ENCODE peak calls at places on chromosomes 6 and 20, in five cellular contexts. A is NCI-H774; C is colonic mucosa; R is A172; L is naive thymus-derived CD8-positive, alpha-beta T cell. P is an unnamed sample.
A peak's percentile ranks its signal among the peaks of the same experiment; 100 is the strongest.

GRCh38 chr6:78505178-78505577 is 362.2 kb upstream of the IRAK1BP1 start:
- DNase-seq in L (no peak), C (no peak), R (peak; percentile 11), A (peak; percentile 50), P (no peak)

GRCh38 chr6:114063956-114064355 is 93.0 kb upstream of the HDAC2 start:
- DNase-seq in L (no peak), A (no peak), R (no peak), C (no peak), P (no peak)

GRCh38 chr6:166640342-166641043 is 13.4 kb upstream of the RPS6KA2 start:
- DNase-seq in L (no peak), C (no peak), A (no peak), R (no peak), P (no peak)

GRCh38 chr6:155327326-155328073 is 13.2 kb upstream of the TFB1M start:
- DNase-seq in L (peak; percentile 55), C (peak; percentile 63), A (peak; percentile 73), R (peak; percentile 55), P (no peak)

GRCh38 chr6:43299338-43300293 is 1.6 kb downstream of the SLC22A7 start:
- DNase-seq in R (no peak), C (no peak), A (no peak), L (no peak), P (no peak)

GRCh38 chr20:44839481-44839880 is 29.1 kb upstream of the RIMS4 start:
- DNase-seq in R (no peak), A (no peak), C (no peak), L (no peak), P (no peak)

GRCh38 chr6:153167907-153168306 is 36.8 kb upstream of the RGS17 start:
- DNase-seq in A (no peak), R (no peak), C (no peak), L (no peak), P (no peak)

GRCh38 chr6:83411731-83412130 is 19.1 kb downstream of the ME1 start:
- DNase-seq in A (no peak), C (no peak), L (no peak), R (no peak), P (no peak)

GRCh38 chr6:35441642-35442041 is 10.5 kb upstream of the FANCE start:
- DNase-seq in A (no peak), L (no peak), R (no peak), C (no peak), P (no peak)

GRCh38 chr6:19301980-19302379 is 535.2 kb upstream of the ID4 start:
- DNase-seq in L (no peak), R (peak; percentile 6), A (no peak), C (no peak), P (no peak)

GRCh38 chr6:5034736-5035135 is 30.9 kb upstream of the RPP40 start:
- DNase-seq in A (no peak), L (no peak), C (no peak), R (no peak), P (no peak)

GRCh38 chr20:44911264-44911921 is 1.5 kb downstream of the PABPC1L start:
- DNase-seq in A (no peak), R (peak; percentile 51), C (peak; percentile 85), L (peak; percentile 12), P (no peak)

GRCh38 chr6:2734517-2735076 is 16.1 kb downstream of the MYLK4 start:
- DNase-seq in L (no peak), R (no peak), A (no peak), C (no peak), P (no peak)

GRCh38 chr6:168418151-168418551 is 22.8 kb upstream of the SMOC2 start:
- DNase-seq in R (no peak), C (no peak), L (no peak), A (no peak), P (no peak)

GRCh38 chr6:123118811-123119210 is 122.8 kb downstream of the CLVS2 start:
- DNase-seq in L (no peak), R (no peak), C (no peak), A (peak; percentile 60), P (no peak)

GRCh38 chr6:155880905-155881304 is 425.3 kb upstream of the NOX3 start:
- DNase-seq in L (no peak), C (no peak), A (no peak), R (peak; percentile 27), P (no peak)

GRCh38 chr6:106692823-106693216 is 63.4 kb downstream of the QRSL1 start:
- DNase-seq in A (no peak), L (no peak), R (peak; percentile 5), C (no peak), P (no peak)

GRCh38 chr6:139364302-139364981 is 10.0 kb downstream of the CITED2 start:
- DNase-seq in L (no peak), R (peak; percentile 75), A (peak; percentile 57), C (no peak), P (peak; percentile 24)

GRCh38 chr6:130070306-130070705 is 51.9 kb downstream of the L3MBTL3 start:
- DNase-seq in C (no peak), L (no peak), R (no peak), A (no peak), P (no peak)

GRCh38 chr20:32359633-32360332 is 1.7 kb downstream of the ASXL1 start:
- DNase-seq in C (peak; percentile 42), A (no peak), R (no peak), L (peak; percentile 14), P (no peak)

GRCh38 chr20:37418591-37418990 is 72.7 kb downstream of the SRC start:
- DNase-seq in C (no peak), R (no peak), A (no peak), L (no peak), P (no peak)

GRCh38 chr6:135231469-135231844 is 50.3 kb downstream of the MYB start:
- DNase-seq in R (no peak), A (no peak), L (no peak), C (peak; percentile 53), P (no peak)

GRCh38 chr6:113171882-113172281 is 685.3 kb upstream of the MARCKS start:
- DNase-seq in A (peak; percentile 22), C (no peak), R (no peak), L (no peak), P (no peak)

GRCh38 chr6:125812394-125813231 is 21.9 kb downstream of the NCOA7 start:
- DNase-seq in L (no peak), C (no peak), A (no peak), R (peak; percentile 90), P (no peak)

GRCh38 chr6:8674088-8674487 is 238.7 kb upstream of the SLC35B3 start:
- DNase-seq in R (no peak), L (no peak), C (no peak), A (no peak), P (peak; percentile 1)

GRCh38 chr20:50372770-50373088 is 137.5 kb upstream of the PTPN1 start:
- DNase-seq in R (peak; percentile 80), L (no peak), C (no peak), A (no peak), P (no peak)

GRCh38 chr6:27812078-27812804 is 100.0 kb downstream of the OR2B2 start:
- DNase-seq in L (no peak), C (no peak), R (no peak), A (no peak), P (no peak)

GRCh38 chr6:129601323-129601722 is 108.7 kb downstream of the ARHGAP18 start:
- DNase-seq in A (no peak), L (no peak), C (no peak), R (no peak), P (no peak)

GRCh38 chr6:138044458-138044857 is 62.8 kb downstream of the PERP start:
- DNase-seq in R (peak; percentile 15), L (no peak), A (no peak), C (no peak), P (no peak)

P was measured in GDM1.